ENCODE peak calls at places on chromosome 5, in five cellular contexts. E is colonic mucosa, Y is esophagus squamous epithelium, F is mammary epithelial cell, A is PC-9. K is an unnamed sample. For H3K9me3, the result is how much of the 10 kb centered on the place peaks cover.

GRCh38 chr5:10726913-10727517 is 34.0 kb downstream of the DAP start:
- DNase-seq in F (no peak), A (no peak), Y (no peak), E (no peak), K (no peak)

GRCh38 chr5:75603421-75603820 is 7.8 kb upstream of the ANKDD1B start:
- DNase-seq in Y (no peak), F (peak), A (no peak), E (no peak), K (no peak)

GRCh38 chr5:138910546-138911185 is 35.5 kb upstream of the LRRTM2 start:
- DNase-seq in F (no peak), E (no peak), A (no peak), Y (no peak), K (no peak)

GRCh38 chr5:154397652-154398406 is 48.0 kb upstream of the SAP30L start:
- DNase-seq in Y (no peak), A (no peak), F (no peak), E (peak), K (no peak)

GRCh38 chr5:169374761-169375160 is 73.8 kb upstream of the SLIT3 start:
- DNase-seq in Y (no peak), A (no peak), E (no peak), F (peak), K (no peak)

GRCh38 chr5:159773062-159773924 is 143.0 kb upstream of the ADRA1B start:
- DNase-seq in A (peak), F (peak), E (peak), Y (no peak), K (peak)

GRCh38 chr5:1960595-1961303 is 78.0 kb upstream of the IRX4 start:
- DNase-seq in F (no peak), E (no peak), Y (no peak), A (no peak), K (no peak)

GRCh38 chr5:73188764-73189521 is 15.9 kb downstream of the TMEM174 start:
- DNase-seq in F (no peak), Y (no peak), E (no peak), A (no peak), K (no peak)

GRCh38 chr5:73135021-73135420 is 14.6 kb downstream of the TMEM171 start:
- DNase-seq in Y (no peak), E (no peak), A (no peak), F (no peak), K (no peak)

GRCh38 chr5:83029912-83030311 is 47.3 kb downstream of the TMEM167A start:
- DNase-seq in A (no peak), Y (no peak), E (no peak), F (peak), K (no peak)

GRCh38 chr5:2173067-2173466 is 290.3 kb upstream of the IRX4 start:
- DNase-seq in E (no peak), F (no peak), Y (no peak), A (no peak), K (no peak)

GRCh38 chr5:69048233-69048632 is 45.6 kb upstream of the SLC30A5 start:
- DNase-seq in F (no peak), Y (no peak), A (no peak), E (no peak), K (no peak)

GRCh38 chr5:155633338-155633957 is 619.9 kb downstream of the KIF4B start:
- DNase-seq in F (no peak), A (no peak), Y (no peak), E (no peak), K (no peak)
- H3K9me3 ChIP-seq in F (under half), A (under half), Y (under half), E (under half), K (under half)

DNA sequence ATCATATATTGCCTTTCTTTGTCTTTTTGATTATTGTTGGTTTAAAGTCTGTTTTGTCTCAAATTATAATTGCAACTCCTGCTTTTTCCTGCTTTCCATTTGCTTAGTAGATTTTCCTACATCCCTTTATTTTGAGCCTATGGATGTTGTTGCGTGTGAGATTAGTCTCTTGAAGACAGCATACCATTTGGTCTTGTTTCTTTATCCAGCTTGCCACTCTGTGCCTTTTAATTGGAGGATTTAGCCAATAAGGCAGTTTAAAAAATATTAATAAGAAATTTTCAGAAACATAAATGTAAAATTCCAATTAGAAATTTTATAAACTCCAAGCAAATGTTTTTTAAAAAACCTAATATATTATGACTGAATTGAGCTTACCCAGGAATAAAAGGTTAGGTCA is 24.0 kb downstream of the BTNL8 start:
- DNase-seq in F (no peak), A (no peak), Y (no peak), E (no peak), K (no peak)
- H3K9me3 ChIP-seq in F (under half), A (under half), Y (under half), E (under half), K (under half)

DNA sequence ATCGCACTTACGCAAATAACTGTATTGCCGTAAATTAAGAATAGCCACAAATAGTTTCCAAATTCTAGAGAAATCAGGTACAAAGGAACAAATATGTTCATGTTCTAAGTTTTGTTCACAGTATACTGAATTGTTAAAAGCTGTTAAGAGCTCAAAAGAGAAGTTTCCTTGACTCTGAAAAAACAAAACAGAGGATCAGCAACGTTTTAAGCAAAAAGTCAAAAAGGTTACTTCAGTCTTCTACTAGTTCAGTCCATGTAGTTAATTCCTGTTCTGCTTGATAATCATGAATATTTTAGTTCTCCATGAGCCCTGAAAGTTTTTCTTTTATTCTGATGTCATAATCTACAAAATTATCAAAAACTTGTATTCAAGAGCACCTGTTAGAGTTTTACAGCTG is 128.6 kb upstream of the MAST4 start:
- DNase-seq in A (no peak), E (no peak), Y (no peak), F (no peak), K (no peak)
- H3K9me3 ChIP-seq in A (under half), E (under half), Y (under half), F (under half), K (under half)

DNA sequence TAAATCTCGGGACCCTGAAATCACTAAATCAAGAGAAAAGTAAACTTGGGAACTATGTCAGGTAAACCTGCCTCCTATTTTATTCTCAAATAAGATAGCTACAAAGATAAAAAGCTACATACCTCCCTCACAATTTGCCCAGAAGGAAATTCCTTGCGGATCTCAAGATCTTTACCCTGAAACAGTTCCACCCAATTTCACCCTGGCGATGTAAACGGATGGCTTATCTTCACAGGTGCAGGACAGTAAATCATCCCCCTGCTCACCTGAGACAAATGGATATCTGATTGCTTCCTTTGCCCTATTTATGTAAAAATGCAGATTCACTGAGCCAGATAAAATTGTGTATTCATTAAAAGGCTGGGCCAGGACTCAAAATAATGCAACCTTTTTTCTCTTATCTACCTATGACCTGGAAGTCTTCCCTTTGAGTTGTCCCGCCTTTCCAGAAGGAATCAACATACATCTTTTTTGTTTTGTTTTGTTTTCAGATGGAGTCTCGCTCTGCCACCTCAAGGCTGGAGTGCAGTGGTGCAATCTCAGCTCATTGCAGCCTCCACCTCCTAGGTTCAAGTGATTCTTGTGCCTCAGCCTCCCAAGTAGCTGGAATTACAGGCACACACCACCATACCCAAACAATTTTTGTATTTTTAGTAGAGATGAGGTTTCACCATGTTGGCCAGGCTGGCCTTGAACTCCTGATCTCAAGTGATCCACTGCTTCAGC is 13.8 kb downstream of the TMEM267 start:
- DNase-seq in Y (no peak), A (no peak), F (no peak), E (no peak), K (no peak)
- H3K9me3 ChIP-seq in Y (under half), A (under half), F (under half), E (under half), K (under half)